ENCODE peak calls at places on chromosomes 11 and 22, in five cellular contexts. One of them, this sample, is unnamed.

GRCh38 chr22:20819471-20819870 is 39.1 kb downstream of the PI4KA start:
- DNase-seq in astrocyte of the spinal cord: no peak
- DNase-seq in endodermal cell: no peak
- DNase-seq in thoracic aorta: no peak
- DNase-seq in CD8-positive, alpha-beta T cell: no peak
- DNase-seq in this sample: no peak

GRCh38 chr11:61966673-61967176 is 709 bp downstream of the FTH1 start:
- DNase-seq in astrocyte of the spinal cord: peak
- DNase-seq in endodermal cell: no peak
- DNase-seq in thoracic aorta: no peak
- DNase-seq in CD8-positive, alpha-beta T cell: peak
- DNase-seq in this sample: peak

GRCh38 chr11:68750197-68750987 is 928 bp downstream of the TESMIN start:
- DNase-seq in astrocyte of the spinal cord: no peak
- DNase-seq in endodermal cell: peak
- DNase-seq in thoracic aorta: no peak
- DNase-seq in CD8-positive, alpha-beta T cell: peak
- DNase-seq in this sample: no peak

GRCh38 chr11:11916981-11917399 is 75.2 kb downstream of the USP47 start:
- DNase-seq in astrocyte of the spinal cord: peak
- DNase-seq in endodermal cell: no peak
- DNase-seq in thoracic aorta: no peak
- DNase-seq in CD8-positive, alpha-beta T cell: no peak
- DNase-seq in this sample: no peak

GRCh38 chr11:8767466-8768142 is 85.0 kb downstream of the RPL27A start:
- DNase-seq in astrocyte of the spinal cord: peak
- DNase-seq in endodermal cell: peak
- DNase-seq in thoracic aorta: no peak
- DNase-seq in CD8-positive, alpha-beta T cell: no peak
- DNase-seq in this sample: no peak

GRCh38 chr22:20424937-20425587 is 12.6 kb downstream of the SCARF2 start:
- DNase-seq in astrocyte of the spinal cord: peak
- DNase-seq in endodermal cell: peak
- DNase-seq in thoracic aorta: no peak
- DNase-seq in CD8-positive, alpha-beta T cell: no peak
- DNase-seq in this sample: no peak

GRCh38 chr11:112016765-112017356 is 8.3 kb upstream of the DLAT start:
- DNase-seq in astrocyte of the spinal cord: no peak
- DNase-seq in endodermal cell: no peak
- DNase-seq in thoracic aorta: no peak
- DNase-seq in CD8-positive, alpha-beta T cell: no peak
- DNase-seq in this sample: no peak

GRCh38 chr11:2913029-2913431 is 16.2 kb downstream of the PHLDA2 start:
- DNase-seq in astrocyte of the spinal cord: peak
- DNase-seq in endodermal cell: peak
- DNase-seq in thoracic aorta: no peak
- DNase-seq in CD8-positive, alpha-beta T cell: no peak
- DNase-seq in this sample: no peak

GRCh38 chr11:113991170-113991569 is 16.3 kb downstream of the HTR3A start:
- DNase-seq in astrocyte of the spinal cord: peak
- DNase-seq in endodermal cell: peak
- DNase-seq in thoracic aorta: no peak
- DNase-seq in CD8-positive, alpha-beta T cell: no peak
- DNase-seq in this sample: no peak

GRCh38 chr11:10459029-10459970 is 4.2 kb downstream of the AMPD3 start:
- DNase-seq in astrocyte of the spinal cord: no peak
- DNase-seq in endodermal cell: peak
- DNase-seq in thoracic aorta: no peak
- DNase-seq in CD8-positive, alpha-beta T cell: peak
- DNase-seq in this sample: no peak

GRCh38 chr11:90997241-90997640 is 774.4 kb upstream of the CHORDC1 start:
- DNase-seq in astrocyte of the spinal cord: no peak
- DNase-seq in endodermal cell: no peak
- DNase-seq in thoracic aorta: no peak
- DNase-seq in CD8-positive, alpha-beta T cell: no peak
- DNase-seq in this sample: no peak

GRCh38 chr22:28788601-28789000 is 11.8 kb downstream of the XBP1 start:
- DNase-seq in astrocyte of the spinal cord: no peak
- DNase-seq in endodermal cell: no peak
- DNase-seq in thoracic aorta: no peak
- DNase-seq in CD8-positive, alpha-beta T cell: no peak
- DNase-seq in this sample: no peak

GRCh38 chr11:45671246-45672171 is 6.1 kb upstream of the CHST1 start:
- DNase-seq in astrocyte of the spinal cord: no peak
- DNase-seq in endodermal cell: no peak
- DNase-seq in thoracic aorta: no peak
- DNase-seq in CD8-positive, alpha-beta T cell: no peak
- DNase-seq in this sample: no peak

GRCh38 chr11:47415949-47416472 is 7.6 kb downstream of the SLC39A13 start:
- DNase-seq in astrocyte of the spinal cord: peak
- DNase-seq in endodermal cell: peak
- DNase-seq in thoracic aorta: peak
- DNase-seq in CD8-positive, alpha-beta T cell: no peak
- DNase-seq in this sample: peak

GRCh38 chr11:133907216-133907615 is 49.6 kb downstream of the IGSF9B start:
- DNase-seq in astrocyte of the spinal cord: no peak
- DNase-seq in endodermal cell: no peak
- DNase-seq in thoracic aorta: no peak
- DNase-seq in CD8-positive, alpha-beta T cell: no peak
- DNase-seq in this sample: no peak

GRCh38 chr22:46367707-46368191 is 32.2 kb downstream of the TRMU start:
- DNase-seq in astrocyte of the spinal cord: peak
- DNase-seq in endodermal cell: peak
- DNase-seq in thoracic aorta: no peak
- DNase-seq in CD8-positive, alpha-beta T cell: peak
- DNase-seq in this sample: no peak

GRCh38 chr11:13114566-13115465 is 105.7 kb downstream of the RASSF10 start:
- DNase-seq in astrocyte of the spinal cord: no peak
- DNase-seq in endodermal cell: peak
- DNase-seq in thoracic aorta: no peak
- DNase-seq in CD8-positive, alpha-beta T cell: no peak
- DNase-seq in this sample: no peak
- TF ChIP-seq CTCF in astrocyte of the spinal cord: peak
- TF ChIP-seq CTCF in endodermal cell: peak
- TF ChIP-seq CTCF in thoracic aorta: no peak
- TF ChIP-seq CTCF in CD8-positive, alpha-beta T cell: no peak
- TF ChIP-seq CTCF in this sample: no peak

GRCh38 chr11:1643146-1643690 is 13.6 kb downstream of the KRTAP5-5 start:
- DNase-seq in astrocyte of the spinal cord: no peak
- DNase-seq in endodermal cell: no peak
- DNase-seq in thoracic aorta: no peak
- DNase-seq in CD8-positive, alpha-beta T cell: no peak
- DNase-seq in this sample: no peak
- TF ChIP-seq CTCF in astrocyte of the spinal cord: no peak
- TF ChIP-seq CTCF in endodermal cell: peak
- TF ChIP-seq CTCF in thoracic aorta: no peak
- TF ChIP-seq CTCF in CD8-positive, alpha-beta T cell: no peak
- TF ChIP-seq CTCF in this sample: no peak

GRCh38 chr11:118233377-118233776 is 8.6 kb upstream of the JAML start:
- DNase-seq in astrocyte of the spinal cord: no peak
- DNase-seq in endodermal cell: no peak
- DNase-seq in thoracic aorta: no peak
- DNase-seq in CD8-positive, alpha-beta T cell: no peak
- DNase-seq in this sample: no peak
- TF ChIP-seq CTCF in astrocyte of the spinal cord: no peak
- TF ChIP-seq CTCF in endodermal cell: no peak
- TF ChIP-seq CTCF in thoracic aorta: no peak
- TF ChIP-seq CTCF in CD8-positive, alpha-beta T cell: no peak
- TF ChIP-seq CTCF in this sample: no peak

DNA sequence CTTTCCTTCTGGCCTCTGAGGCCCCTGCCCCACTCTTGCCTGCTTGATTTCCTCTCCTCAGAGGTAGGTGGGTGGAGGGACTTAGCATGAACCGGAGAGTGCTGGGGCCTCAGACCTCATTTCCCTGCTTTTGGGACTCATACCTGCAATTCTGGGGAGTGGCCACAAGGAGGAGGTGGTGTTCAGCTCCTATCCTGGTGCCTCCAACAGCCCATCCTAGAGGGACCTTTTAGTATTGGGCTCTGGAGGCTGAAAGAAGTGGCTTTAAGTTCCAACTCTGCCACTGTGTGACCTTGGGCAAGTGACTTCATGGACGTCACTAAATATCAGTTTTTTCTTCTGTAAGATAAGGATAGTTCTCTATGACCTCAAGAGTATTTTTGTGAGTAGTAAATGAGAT is 98.6 kb downstream of the KIAA1671 start:
- DNase-seq in astrocyte of the spinal cord: no peak
- DNase-seq in endodermal cell: peak
- DNase-seq in thoracic aorta: no peak
- DNase-seq in CD8-positive, alpha-beta T cell: no peak
- DNase-seq in this sample: no peak
- TF ChIP-seq CTCF in astrocyte of the spinal cord: peak
- TF ChIP-seq CTCF in endodermal cell: peak
- TF ChIP-seq CTCF in thoracic aorta: no peak
- TF ChIP-seq CTCF in CD8-positive, alpha-beta T cell: peak
- TF ChIP-seq CTCF in this sample: peak

DNA sequence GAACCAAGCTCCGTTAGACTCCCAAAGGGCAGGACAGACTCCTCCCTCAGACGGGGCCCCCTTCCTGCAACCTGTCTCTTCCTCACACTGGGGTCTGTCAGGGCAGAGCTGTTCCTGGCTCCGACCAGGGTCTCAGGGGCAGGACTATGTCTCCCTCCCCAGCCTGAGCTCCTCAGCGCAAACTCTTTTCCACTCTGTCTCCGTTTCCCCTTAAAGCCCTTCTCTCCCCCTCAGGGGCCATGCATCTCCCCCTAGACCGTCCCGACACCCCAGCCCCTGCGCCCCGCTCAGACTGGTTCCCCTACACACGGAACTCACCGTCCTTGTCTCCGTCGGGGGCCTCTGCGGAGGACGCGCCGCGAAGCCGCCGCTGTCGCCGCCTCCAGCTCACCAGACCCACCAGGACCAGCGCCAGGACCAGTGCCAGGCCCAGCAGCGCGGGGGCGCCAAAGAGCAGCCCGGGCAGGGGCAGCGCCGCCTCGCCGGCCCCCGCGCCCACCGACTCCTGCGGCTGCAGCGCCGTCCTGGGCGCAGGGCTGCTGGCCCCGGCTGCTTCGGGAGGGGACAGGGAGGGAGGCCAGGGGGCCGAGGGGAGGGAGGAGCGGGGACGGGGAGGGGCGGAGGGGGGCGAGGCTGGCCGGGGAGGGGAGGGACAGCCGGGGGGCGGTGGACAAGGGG is 684 bp downstream of the TNFRSF13C start:
- DNase-seq in astrocyte of the spinal cord: peak
- DNase-seq in endodermal cell: peak
- DNase-seq in thoracic aorta: no peak
- DNase-seq in CD8-positive, alpha-beta T cell: peak
- DNase-seq in this sample: peak
- TF ChIP-seq CTCF in astrocyte of the spinal cord: peak
- TF ChIP-seq CTCF in endodermal cell: peak
- TF ChIP-seq CTCF in thoracic aorta: peak
- TF ChIP-seq CTCF in CD8-positive, alpha-beta T cell: peak
- TF ChIP-seq CTCF in this sample: peak